ENCODE peak calls at places on chromosomes 7 and 10, in nine cellular contexts. W is EH; L is left ventricle myocardium inferior; J is ELR; A is H9; H is occipital lobe; U is NCI-H1105 treated with DMSO at 0.1 percent for 48 hours; B is activated CD4-positive, alpha-beta T cell treated with anti-CD3 and anti-CD28 coated beads, Interleukin-2, amount 50 U/mL, for 1 hour; Z is activated naive CD4-positive, alpha-beta T cell. S is an unnamed sample.

GRCh38 chr7:43735403-43735801 is 6.1 kb upstream of the COA1 start:
- DNase-seq in W (no peak), L (no peak), J (no peak), A (no peak), H (no peak), U (no peak), B (no peak), Z (no peak), S (no peak)

GRCh38 chr7:106609416-106609815 is 51.5 kb downstream of the CCDC71L start:
- DNase-seq in W (peak; percentile 91), L (no peak), J (peak; percentile 92), A (no peak), H (no peak), U (no peak), B (no peak), Z (no peak), S (no peak)

GRCh38 chr10:19704544-19704943 is 111.7 kb upstream of the PLXDC2 start:
- DNase-seq in W (no peak), L (no peak), J (no peak), A (no peak), H (no peak), U (no peak), B (no peak), Z (no peak), S (no peak)

GRCh38 chr10:30488319-30488718 is 54.3 kb downstream of the MAP3K8 start:
- DNase-seq in W (no peak), L (no peak), J (no peak), A (no peak), H (no peak), U (no peak), B (no peak), Z (no peak), S (no peak)

GRCh38 chr10:17428096-17428615 is 26.2 kb downstream of the ST8SIA6 start:
- DNase-seq in W (no peak), L (no peak), J (no peak), A (no peak), H (no peak), U (no peak), B (no peak), Z (no peak), S (no peak)

GRCh38 chr7:135672560-135673359 is 10.4 kb downstream of the STMP1 start:
- DNase-seq in W (peak; percentile 77), L (no peak), J (peak; percentile 81), A (no peak), H (no peak), U (peak; percentile 53), B (no peak), Z (no peak), S (no peak)

GRCh38 chr7:12735923-12736322 is 48.5 kb downstream of the ARL4A start:
- DNase-seq in W (no peak), L (no peak), J (no peak), A (no peak), H (no peak), U (no peak), B (no peak), Z (no peak), S (no peak)

GRCh38 chr10:42637142-42637541 is 1.2 kb downstream of the ZNF33B start:
- DNase-seq in W (no peak), L (no peak), J (no peak), A (no peak), H (no peak), U (no peak), B (no peak), Z (no peak), S (no peak)

GRCh38 chr10:8043569-8044306 is 10.8 kb upstream of the GATA3 start:
- DNase-seq in W (no peak), L (no peak), J (no peak), A (peak; percentile 84), H (no peak), U (no peak), B (no peak), Z (no peak), S (no peak)

GRCh38 chr7:28395806-28396205 is 16.5 kb upstream of the CREB5 start:
- DNase-seq in W (no peak), L (no peak), J (no peak), A (no peak), H (no peak), U (no peak), B (no peak), Z (no peak), S (no peak)

GRCh38 chr10:76160758-76161555 is 729.5 kb downstream of the LRMDA start:
- DNase-seq in W (no peak), L (no peak), J (no peak), A (no peak), H (no peak), U (no peak), B (no peak), Z (no peak), S (no peak)

GRCh38 chr10:122986340-122986739 is 6.1 kb downstream of the PSTK start:
- DNase-seq in W (no peak), L (no peak), J (no peak), A (no peak), H (no peak), U (no peak), B (no peak), Z (no peak), S (no peak)

GRCh38 chr7:4129481-4130122 is 552.5 kb upstream of the FOXK1 start:
- DNase-seq in W (no peak), L (no peak), J (no peak), A (no peak), H (no peak), U (no peak), B (no peak), Z (no peak), S (no peak)

GRCh38 chr10:48705407-48705938 is 20.8 kb downstream of the WDFY4 start:
- DNase-seq in W (no peak), L (no peak), J (no peak), A (no peak), H (no peak), U (no peak), B (no peak), Z (no peak), S (no peak)

GRCh38 chr7:44637788-44638594 is 31.6 kb downstream of the OGDH start:
- DNase-seq in W (peak; percentile 91), L (peak; percentile 38), J (peak; percentile 95), A (no peak), H (no peak), U (no peak), B (peak; percentile 72), Z (no peak), S (no peak)

GRCh38 chr7:104431930-104432329 is 103.5 kb downstream of the LHFPL3 start:
- DNase-seq in W (no peak), L (no peak), J (no peak), A (peak; percentile 32), H (no peak), U (no peak), B (no peak), Z (no peak), S (no peak)

GRCh38 chr7:78178319-78178718 is 379.7 kb downstream of the PHTF2 start:
- DNase-seq in W (peak; percentile 40), L (no peak), J (no peak), A (no peak), H (no peak), U (no peak), B (no peak), Z (no peak), S (no peak)

GRCh38 chr10:64394744-64395143 is 873.5 kb downstream of the REEP3 start:
- DNase-seq in W (peak; percentile 73), L (no peak), J (no peak), A (no peak), H (no peak), U (no peak), B (no peak), Z (no peak), S (no peak)

S was measured in stimulated activated CD8-positive, alpha-beta memory T cell treated with anti-CD3 and anti-CD28 coated beads, Interleukin-4, amount 100 ng/mL, for 4 hours.